ENCODE peak calls at places on chromosomes 2 and 18, in six cellular contexts. One of them, this sample, is unnamed.

GRCh38 chr2:203590496-203590895 is 55.4 kb upstream of the RAPH1 start:
- DNase-seq in ACHN: no peak
- DNase-seq in left ventricle myocardium superior: no peak
- DNase-seq in naive thymus-derived CD8-positive, alpha-beta T cell: no peak
- DNase-seq in AG09319: no peak
- DNase-seq in GM03348: no peak
- DNase-seq in this sample: no peak

GRCh38 chr2:190267302-190267701 is 52.3 kb downstream of the HIBCH start:
- DNase-seq in AG09319: no peak
- DNase-seq in naive thymus-derived CD8-positive, alpha-beta T cell: no peak
- DNase-seq in GM03348: peak
- DNase-seq in left ventricle myocardium superior: no peak
- DNase-seq in ACHN: peak
- DNase-seq in this sample: no peak

GRCh38 chr2:240926516-240927389 is 20.6 kb downstream of the CROCC2 start:
- DNase-seq in GM03348: no peak
- DNase-seq in left ventricle myocardium superior: peak
- DNase-seq in ACHN: no peak
- DNase-seq in AG09319: no peak
- DNase-seq in naive thymus-derived CD8-positive, alpha-beta T cell: peak
- DNase-seq in this sample: no peak

GRCh38 chr2:25274868-25275574 is 66.7 kb downstream of the DNMT3A start:
- DNase-seq in ACHN: no peak
- DNase-seq in left ventricle myocardium superior: peak
- DNase-seq in AG09319: no peak
- DNase-seq in naive thymus-derived CD8-positive, alpha-beta T cell: peak
- DNase-seq in GM03348: peak
- DNase-seq in this sample: no peak

GRCh38 chr2:219611866-219612604 is 14.4 kb downstream of the STK11IP start:
- DNase-seq in ACHN: no peak
- DNase-seq in left ventricle myocardium superior: no peak
- DNase-seq in naive thymus-derived CD8-positive, alpha-beta T cell: no peak
- DNase-seq in AG09319: no peak
- DNase-seq in GM03348: no peak
- DNase-seq in this sample: no peak

GRCh38 chr2:15555839-15556238 is 5.3 kb downstream of the NBAS start:
- DNase-seq in GM03348: no peak
- DNase-seq in ACHN: no peak
- DNase-seq in left ventricle myocardium superior: no peak
- DNase-seq in naive thymus-derived CD8-positive, alpha-beta T cell: no peak
- DNase-seq in AG09319: no peak
- DNase-seq in this sample: no peak

GRCh38 chr2:189751080-189751658 is 11.4 kb downstream of the OSGEPL1 start:
- DNase-seq in GM03348: peak
- DNase-seq in left ventricle myocardium superior: no peak
- DNase-seq in naive thymus-derived CD8-positive, alpha-beta T cell: peak
- DNase-seq in ACHN: peak
- DNase-seq in AG09319: no peak
- DNase-seq in this sample: peak

GRCh38 chr18:67183398-67183797 is 333.1 kb downstream of the DSEL start:
- DNase-seq in naive thymus-derived CD8-positive, alpha-beta T cell: no peak
- DNase-seq in GM03348: no peak
- DNase-seq in AG09319: no peak
- DNase-seq in ACHN: no peak
- DNase-seq in left ventricle myocardium superior: no peak
- DNase-seq in this sample: no peak

GRCh38 chr2:45439788-45440773 is 171.0 kb downstream of the SRBD1 start:
- DNase-seq in ACHN: peak
- DNase-seq in GM03348: no peak
- DNase-seq in naive thymus-derived CD8-positive, alpha-beta T cell: no peak
- DNase-seq in left ventricle myocardium superior: no peak
- DNase-seq in AG09319: no peak
- DNase-seq in this sample: no peak

GRCh38 chr18:54883816-54884604 is 55.7 kb downstream of the RAB27B start:
- DNase-seq in left ventricle myocardium superior: no peak
- DNase-seq in naive thymus-derived CD8-positive, alpha-beta T cell: no peak
- DNase-seq in AG09319: no peak
- DNase-seq in GM03348: no peak
- DNase-seq in ACHN: peak
- DNase-seq in this sample: no peak

GRCh38 chr2:100427627-100428258 is 10.3 kb upstream of the CHST10 start:
- DNase-seq in ACHN: peak
- DNase-seq in naive thymus-derived CD8-positive, alpha-beta T cell: peak
- DNase-seq in AG09319: no peak
- DNase-seq in GM03348: peak
- DNase-seq in left ventricle myocardium superior: peak
- DNase-seq in this sample: peak

GRCh38 chr2:74511104-74511989 is 2.9 kb upstream of the TLX2 start:
- DNase-seq in GM03348: no peak
- DNase-seq in ACHN: no peak
- DNase-seq in AG09319: no peak
- DNase-seq in naive thymus-derived CD8-positive, alpha-beta T cell: no peak
- DNase-seq in left ventricle myocardium superior: no peak
- DNase-seq in this sample: no peak

GRCh38 chr18:3246636-3247242 is 862 bp upstream of the MYL12A start:
- DNase-seq in left ventricle myocardium superior: peak
- DNase-seq in AG09319: no peak
- DNase-seq in ACHN: no peak
- DNase-seq in GM03348: peak
- DNase-seq in naive thymus-derived CD8-positive, alpha-beta T cell: no peak
- DNase-seq in this sample: no peak

GRCh38 chr2:20212459-20212870 is 12.5 kb downstream of the SDC1 start:
- DNase-seq in AG09319: no peak
- DNase-seq in GM03348: no peak
- DNase-seq in naive thymus-derived CD8-positive, alpha-beta T cell: no peak
- DNase-seq in ACHN: no peak
- DNase-seq in left ventricle myocardium superior: no peak
- DNase-seq in this sample: no peak

GRCh38 chr2:133362061-133362476 is 206.2 kb downstream of the NCKAP5 start:
- DNase-seq in left ventricle myocardium superior: no peak
- DNase-seq in AG09319: no peak
- DNase-seq in GM03348: peak
- DNase-seq in ACHN: no peak
- DNase-seq in naive thymus-derived CD8-positive, alpha-beta T cell: no peak
- DNase-seq in this sample: no peak

GRCh38 chr2:98088261-98088660 is 1.3 kb downstream of the VWA3B start:
- DNase-seq in GM03348: no peak
- DNase-seq in naive thymus-derived CD8-positive, alpha-beta T cell: no peak
- DNase-seq in ACHN: no peak
- DNase-seq in AG09319: no peak
- DNase-seq in left ventricle myocardium superior: no peak
- DNase-seq in this sample: no peak

GRCh38 chr18:46215902-46216723 is 111.9 kb downstream of the HAUS1 start:
- DNase-seq in left ventricle myocardium superior: no peak
- DNase-seq in GM03348: no peak
- DNase-seq in ACHN: peak
- DNase-seq in AG09319: no peak
- DNase-seq in naive thymus-derived CD8-positive, alpha-beta T cell: no peak
- DNase-seq in this sample: no peak

GRCh38 chr2:2850218-2850850 is 519.3 kb upstream of the MYT1L start:
- DNase-seq in ACHN: no peak
- DNase-seq in left ventricle myocardium superior: no peak
- DNase-seq in AG09319: no peak
- DNase-seq in GM03348: no peak
- DNase-seq in naive thymus-derived CD8-positive, alpha-beta T cell: no peak
- DNase-seq in this sample: no peak

GRCh38 chr18:25349131-25349925 is 2.6 kb downstream of the ZNF521 start:
- DNase-seq in ACHN: no peak
- DNase-seq in left ventricle myocardium superior: peak
- DNase-seq in GM03348: peak
- DNase-seq in naive thymus-derived CD8-positive, alpha-beta T cell: peak
- DNase-seq in AG09319: no peak
- DNase-seq in this sample: peak

GRCh38 chr18:29892960-29893558 is 1149.5 kb downstream of the DSC3 start:
- DNase-seq in AG09319: no peak
- DNase-seq in GM03348: peak
- DNase-seq in left ventricle myocardium superior: no peak
- DNase-seq in ACHN: peak
- DNase-seq in naive thymus-derived CD8-positive, alpha-beta T cell: no peak
- DNase-seq in this sample: no peak